ENCODE peak calls at places on chromosomes 16 and 17, in six cellular contexts. T, C, B, Q, G and U are unnamed samples.

GRCh38 chr17:35479271-35479670 is 30.7 kb upstream of the SLFN13 start:
- DNase-seq in T (no peak), C (no peak), B (no peak), Q (no peak), G (no peak), U (no peak)

GRCh38 chr16:88298166-88298881 is 84.4 kb upstream of the ZNF469 start:
- DNase-seq in T (no peak), C (no peak), B (no peak), Q (no peak), G (no peak), U (no peak)

GRCh38 chr16:21598676-21599157 is 660 bp upstream of the METTL9 start:
- DNase-seq in T (no peak), C (no peak), B (no peak), Q (no peak), G (no peak), U (no peak)

GRCh38 chr17:385195-385835 is 32.7 kb upstream of the RPH3AL start:
- DNase-seq in T (peak), C (peak), B (peak), Q (no peak), G (no peak), U (no peak)

GRCh38 chr17:50177983-50178834 is 12.4 kb downstream of the SGCA start:
- DNase-seq in T (peak), C (peak), B (peak), Q (no peak), G (peak), U (peak)

GRCh38 chr17:47879028-47879585 is 16.9 kb upstream of the SP2 start:
- DNase-seq in T (peak), C (no peak), B (no peak), Q (no peak), G (no peak), U (no peak)

GRCh38 chr17:17077861-17078732 is 35.8 kb downstream of the MPRIP start:
- DNase-seq in T (no peak), C (no peak), B (no peak), Q (no peak), G (peak), U (no peak)

GRCh38 chr16:30032083-30032819 is 1.2 kb upstream of the TLCD3B start:
- DNase-seq in T (peak), C (no peak), B (peak), Q (no peak), G (peak), U (peak)

GRCh38 chr17:21039839-21040575 is 2.8 kb downstream of the USP22 start:
- DNase-seq in T (peak), C (no peak), B (no peak), Q (no peak), G (peak), U (no peak)

GRCh38 chr17:27319536-27320221 is 25.8 kb downstream of the WSB1 start:
- DNase-seq in T (no peak), C (no peak), B (peak), Q (no peak), G (no peak), U (no peak)

GRCh38 chr16:21233521-21234150 is at the start of gene ANKS4B:
- DNase-seq in T (no peak), C (no peak), B (peak), Q (no peak), G (peak), U (no peak)

GRCh38 chr17:82052638-82053059 is 951 bp downstream of the GPS1 start:
- DNase-seq in T (no peak), C (no peak), B (no peak), Q (no peak), G (no peak), U (no peak)

GRCh38 chr17:2853722-2854580 is 57.7 kb downstream of the RAP1GAP2 start:
- DNase-seq in T (peak), C (no peak), B (peak), Q (no peak), G (no peak), U (no peak)

GRCh38 chr17:78226752-78227454 is 4.5 kb upstream of the TMEM235 start:
- DNase-seq in T (no peak), C (no peak), B (no peak), Q (no peak), G (no peak), U (no peak)

GRCh38 chr16:88383401-88384221 is 852 bp downstream of the ZNF469 start:
- DNase-seq in T (peak), C (no peak), B (no peak), Q (no peak), G (no peak), U (no peak)

GRCh38 chr16:76906552-76906951 is 284.4 kb upstream of the MON1B start:
- DNase-seq in T (no peak), C (no peak), B (no peak), Q (no peak), G (no peak), U (no peak)

GRCh38 chr16:56956756-56957155 is 5.0 kb upstream of the CETP start:
- DNase-seq in T (no peak), C (no peak), B (no peak), Q (no peak), G (no peak), U (no peak)

GRCh38 chr16:10314811-10315210 is 71.0 kb upstream of the ATF7IP2 start:
- DNase-seq in T (no peak), C (no peak), B (no peak), Q (no peak), G (peak), U (no peak)

GRCh38 chr17:54948380-54948779 is 20.1 kb downstream of the COX11 start:
- DNase-seq in T (no peak), C (no peak), B (no peak), Q (no peak), G (peak), U (no peak)

GRCh38 chr17:77410470-77410869 is 269.7 kb downstream of the SEC14L1 start:
- DNase-seq in T (no peak), C (no peak), B (no peak), Q (no peak), G (no peak), U (no peak)

GRCh38 chr17:6161456-6161855 is 91.3 kb downstream of the WSCD1 start:
- DNase-seq in T (no peak), C (no peak), B (no peak), Q (no peak), G (no peak), U (no peak)

GRCh38 chr16:58196898-58197313 is 1.0 kb downstream of the CSNK2A2 start:
- DNase-seq in T (no peak), C (no peak), B (no peak), Q (no peak), G (no peak), U (no peak)

DNA sequence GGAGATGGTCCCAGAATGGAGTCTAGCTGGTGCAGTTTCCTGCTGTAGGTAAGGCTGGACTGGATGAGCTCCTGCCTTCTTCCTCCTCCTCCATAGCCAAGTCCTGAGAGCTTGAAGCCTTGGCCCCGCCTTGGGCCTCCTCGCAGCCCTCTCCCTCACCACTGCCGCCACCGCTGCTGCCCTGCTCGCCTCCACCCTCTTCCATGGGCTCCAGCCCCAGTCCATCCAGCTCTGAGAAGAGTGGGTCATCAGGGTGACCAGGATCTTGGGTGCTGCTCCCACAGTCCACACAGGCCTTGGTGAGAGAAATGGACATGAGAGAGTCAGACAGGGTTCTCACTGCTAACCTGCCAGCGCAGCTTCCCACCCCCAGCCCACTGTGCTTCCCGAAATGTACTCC is 11.2 kb downstream of the PER1 start:
- DNase-seq in T (no peak), C (no peak), B (no peak), Q (no peak), G (no peak), U (no peak)
- TF ChIP-seq POLR2AphosphoS5 in T (no peak), C (no peak), B (no peak), Q (no peak), G (no peak), U (no peak)

DNA sequence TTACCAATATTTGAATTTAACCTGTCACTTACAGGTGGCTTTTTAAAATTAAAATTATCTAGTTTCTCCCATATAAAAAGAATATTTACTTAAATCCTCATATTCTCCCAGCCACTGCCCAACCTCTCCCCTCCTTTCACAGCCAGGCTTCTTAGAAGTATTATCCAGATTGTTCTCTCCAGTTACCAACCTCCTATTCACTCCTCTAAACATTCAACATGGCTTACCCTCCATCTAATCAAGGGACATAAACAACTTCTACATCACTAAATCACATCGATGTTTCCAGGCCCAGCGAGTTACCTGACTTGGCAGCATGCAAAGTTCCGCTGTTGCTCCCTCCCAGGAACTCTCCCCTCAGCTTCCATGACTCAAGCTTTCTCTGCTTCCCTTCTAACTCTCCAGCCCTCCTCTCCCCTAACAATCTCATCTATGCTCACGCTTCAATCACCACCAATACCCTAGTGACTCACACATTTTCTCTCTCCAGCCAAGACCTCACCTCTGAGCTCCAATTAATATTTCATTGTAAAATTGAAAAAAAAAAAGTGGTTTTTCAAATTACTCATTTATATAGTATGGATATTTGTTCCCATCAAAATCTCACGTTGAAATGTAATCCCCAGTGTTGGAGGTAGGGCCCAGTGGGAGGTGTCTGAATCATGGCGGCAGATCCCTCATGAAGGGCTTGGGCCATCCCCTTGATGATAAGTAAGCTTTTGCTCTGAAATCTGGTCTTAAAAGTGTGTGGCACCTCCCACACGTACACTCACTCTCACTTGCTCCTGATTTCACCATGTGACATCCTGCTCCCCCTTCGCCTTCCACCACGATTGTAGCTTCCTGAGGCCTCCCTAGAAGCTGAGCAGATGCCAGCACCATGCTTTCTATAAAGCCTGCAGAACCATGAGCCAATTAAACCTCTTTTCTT is 88.5 kb downstream of the HELZ start:
- DNase-seq in T (no peak), C (no peak), B (no peak), Q (no peak), G (no peak), U (no peak)
- TF ChIP-seq TAF1 in T (no peak), C (no peak), B (no peak), Q (no peak), G (no peak), U (no peak)

GRCh38 chr16:85641776-85642176 is 28.7 kb downstream of the GSE1 start:
- DNase-seq in T (no peak), C (no peak), B (no peak), Q (no peak), G (no peak), U (no peak)
- TF ChIP-seq POLR2A in T (no peak), C (no peak), B (no peak), Q (no peak), G (no peak), U (no peak)

GRCh38 chr17:1592751-1593629 is 30.4 kb upstream of the PITPNA start:
- DNase-seq in T (no peak), C (no peak), B (no peak), Q (peak), G (peak), U (peak)
- TF ChIP-seq POLR2AphosphoS5 in T (no peak), C (no peak), B (no peak), Q (peak), G (no peak), U (no peak)

DNA sequence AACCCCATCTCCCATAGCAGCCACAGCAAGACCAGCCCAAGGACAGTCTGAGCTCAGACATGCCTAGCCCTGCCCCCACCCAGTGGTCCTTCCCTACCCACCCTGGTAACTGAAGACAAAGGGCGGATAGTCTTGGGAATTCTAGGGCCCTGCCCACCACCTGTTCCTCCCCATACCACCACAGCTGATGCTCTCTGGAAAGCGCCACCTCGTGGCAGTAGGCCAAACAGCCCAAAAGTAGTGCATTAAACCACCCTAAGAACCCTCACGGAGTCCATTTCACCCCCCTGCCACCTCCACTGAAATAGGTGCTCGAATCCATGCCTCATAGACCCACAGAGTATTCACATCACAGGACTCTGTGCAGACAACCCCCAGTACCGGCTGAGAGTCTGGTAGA is 1021.4 kb downstream of the CDH8 start:
- DNase-seq in T (no peak), C (no peak), B (peak), Q (no peak), G (no peak), U (no peak)
- TF ChIP-seq TAF1 in T (no peak), C (no peak), B (no peak), Q (no peak), G (no peak), U (no peak)

GRCh38 chr16:23504453-23505179 is 5.7 kb downstream of the GGA2 start:
- DNase-seq in T (peak), C (peak), B (peak), Q (peak), G (peak), U (no peak)
- TF ChIP-seq POLR2A in T (no peak), C (no peak), B (no peak), Q (peak), G (no peak), U (no peak)

GRCh38 chr17:68512247-68512966 is at the start of gene PRKAR1A:
- DNase-seq in T (peak), C (peak), B (peak), Q (peak), G (peak), U (peak)
- TF ChIP-seq POLR2AphosphoS5 in T (peak), C (peak), B (peak), Q (peak), G (no peak), U (peak)

GRCh38 chr17:12081720-12082119 is 61.0 kb downstream of the MAP2K4 start:
- DNase-seq in T (no peak), C (no peak), B (no peak), Q (no peak), G (no peak), U (no peak)

GRCh38 chr17:12074346-12074745 is 53.7 kb downstream of the MAP2K4 start:
- DNase-seq in T (no peak), C (no peak), B (no peak), Q (no peak), G (no peak), U (no peak)

GRCh38 chr17:12077773-12078172 is 57.1 kb downstream of the MAP2K4 start:
- DNase-seq in T (no peak), C (no peak), B (no peak), Q (no peak), G (no peak), U (no peak)

DNA sequence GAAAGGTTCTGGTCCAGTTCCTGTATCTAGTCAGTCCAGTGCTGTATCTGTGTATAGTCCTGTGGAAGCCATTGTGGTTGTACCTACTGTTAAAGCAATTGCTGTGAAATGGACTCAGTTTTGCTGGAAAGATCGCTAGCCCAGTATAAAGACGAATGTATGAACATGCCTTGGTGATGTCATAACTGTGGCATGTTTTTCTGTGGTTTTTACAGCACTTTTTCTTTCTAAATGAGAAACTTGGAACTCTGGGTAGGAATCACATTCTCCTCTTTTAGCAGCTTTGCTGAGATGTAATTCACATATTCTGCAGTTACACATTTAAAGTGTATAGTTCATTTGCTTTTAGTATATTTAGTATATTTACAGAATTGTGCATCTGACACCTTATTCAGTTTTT is 58.1 kb downstream of the MAP2K4 start:
- DNase-seq in T (no peak), C (no peak), B (no peak), Q (no peak), G (no peak), U (no peak)
- TF ChIP-seq TAF1 in T (no peak), C (no peak), B (no peak), Q (no peak), G (no peak), U (no peak)

GRCh38 chr17:45371414-45372324 is 54.8 kb upstream of the MAP3K14 start:
- DNase-seq in T (no peak), C (no peak), B (peak), Q (no peak), G (peak), U (no peak)
- TF ChIP-seq POLR2A in T (no peak), C (no peak), B (peak), Q (no peak), G (peak), U (no peak)

GRCh38 chr17:71987634-71988033 is 133.2 kb upstream of the SOX9 start:
- DNase-seq in T (no peak), C (no peak), B (no peak), Q (no peak), G (no peak), U (no peak)

GRCh38 chr17:71986886-71987285 is 133.9 kb upstream of the SOX9 start:
- DNase-seq in T (no peak), C (no peak), B (no peak), Q (no peak), G (no peak), U (no peak)

GRCh38 chr17:71985111-71986039 is 135.4 kb upstream of the SOX9 start:
- DNase-seq in T (no peak), C (no peak), B (no peak), Q (no peak), G (no peak), U (no peak)

GRCh38 chr17:71980171-71980570 is 140.6 kb upstream of the SOX9 start:
- DNase-seq in T (no peak), C (no peak), B (no peak), Q (no peak), G (no peak), U (no peak)

DNA sequence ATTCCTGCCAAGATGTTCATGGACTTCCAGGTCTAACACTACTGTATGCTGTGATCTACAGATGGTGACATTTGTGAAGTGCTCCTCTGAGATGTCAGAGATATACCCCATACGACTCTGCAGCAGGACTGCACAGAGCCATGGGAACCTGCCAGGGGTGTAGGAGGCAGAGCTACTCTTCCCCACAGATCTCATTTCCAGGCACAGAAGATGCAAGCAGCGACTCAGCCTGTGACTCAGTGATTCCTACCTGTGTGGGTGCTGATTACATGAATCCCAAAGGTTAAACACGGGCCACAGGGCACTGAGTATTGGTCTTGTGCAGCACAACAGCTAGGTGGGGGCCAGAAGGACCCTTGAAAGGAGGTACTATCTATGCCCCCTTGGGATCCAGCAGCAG is 137.0 kb upstream of the SOX9 start:
- DNase-seq in T (no peak), C (no peak), B (no peak), Q (no peak), G (no peak), U (no peak)
- TF ChIP-seq POLR2AphosphoS5 in T (no peak), C (no peak), B (no peak), Q (no peak), G (no peak), U (no peak)